ENCODE peak calls at places on chromosomes 12 and 14, in eight cellular contexts. J, O, V, Q, S, M, N and T are unnamed samples.

GRCh38 chr12:89351489-89352241 is 636 bp downstream of the DUSP6 start:
- DNase-seq in J (peak), O (no peak), V (peak), Q (peak), S (no peak), M (no peak), N (peak), T (no peak)

GRCh38 chr14:101248840-101249675 is 312.2 kb upstream of the DIO3 start:
- DNase-seq in J (no peak), O (no peak), V (no peak), Q (no peak), S (no peak), M (no peak), N (no peak), T (no peak)

GRCh38 chr14:36973806-36974442 is 198.5 kb downstream of the SLC25A21 start:
- DNase-seq in J (no peak), O (peak), V (no peak), Q (no peak), S (no peak), M (no peak), N (no peak), T (no peak)

GRCh38 chr12:42769455-42769854 is 179.9 kb upstream of the PRICKLE1 start:
- DNase-seq in J (peak), O (no peak), V (no peak), Q (no peak), S (no peak), M (no peak), N (no peak), T (no peak)

GRCh38 chr12:97148941-97149559 is 242.0 kb downstream of the NEDD1 start:
- DNase-seq in J (peak), O (peak), V (peak), Q (peak), S (peak), M (peak), N (peak), T (peak)

GRCh38 chr14:101022121-101022520 is 118.6 kb upstream of the RTL1 start:
- DNase-seq in J (no peak), O (no peak), V (no peak), Q (no peak), S (no peak), M (no peak), N (no peak), T (no peak)

GRCh38 chr14:104746071-104746545 is 6.8 kb upstream of the SIVA1 start:
- DNase-seq in J (peak), O (no peak), V (no peak), Q (no peak), S (no peak), M (no peak), N (no peak), T (no peak)

GRCh38 chr12:48017496-48017895 is 13.2 kb upstream of the COL2A1 start:
- DNase-seq in J (no peak), O (no peak), V (no peak), Q (no peak), S (no peak), M (no peak), N (no peak), T (no peak)